ENCODE peak calls at places on chromosome 20, in four cellular contexts. A, W, V and X are unnamed samples.

GRCh38 chr20:63658749-63659187 is 656 bp downstream of the RTEL1 start:
- DNase-seq in A (no peak), W (no peak), V (no peak), X (no peak)

GRCh38 chr20:7712661-7713060 is 227.6 kb downstream of the HAO1 start:
- DNase-seq in V (no peak), W (no peak), A (no peak), X (no peak)

GRCh38 chr20:61397790-61398189 is 145.7 kb downstream of the CDH4 start:
- DNase-seq in V (no peak), W (no peak), A (no peak), X (no peak)

GRCh38 chr20:17630806-17631195 is 51.2 kb downstream of the RRBP1 start:
- DNase-seq in V (no peak), A (no peak), W (no peak), X (no peak)

GRCh38 chr20:41889125-41889870 is 271.1 kb upstream of the CHD6 start:
- DNase-seq in V (no peak), A (no peak), W (peak), X (peak)

GRCh38 chr20:4617484-4617883 is 104.2 kb upstream of the PRND start:
- DNase-seq in W (no peak), A (no peak), V (no peak), X (no peak)

GRCh38 chr20:1369970-1370369 is 22.9 kb downstream of the FKBP1A start:
- DNase-seq in V (no peak), W (no peak), A (no peak), X (no peak)

GRCh38 chr20:45518282-45518681 is 2.9 kb upstream of the SPINT3 start:
- DNase-seq in A (no peak), W (no peak), V (no peak), X (no peak)

GRCh38 chr20:33583154-33583553 is 79.0 kb upstream of the C20orf144 start:
- DNase-seq in A (no peak), V (no peak), W (no peak), X (no peak)

GRCh38 chr20:25022680-25023079 is 30.1 kb upstream of the APMAP start:
- DNase-seq in W (no peak), V (no peak), A (no peak), X (no peak)

GRCh38 chr20:14716251-14716650 is 378.8 kb upstream of the FLRT3 start:
- DNase-seq in W (peak), A (no peak), V (no peak), X (no peak)

GRCh38 chr20:49674383-49675352 is 39.0 kb downstream of the B4GALT5 start:
- DNase-seq in A (peak), W (no peak), V (no peak), X (no peak)

GRCh38 chr20:1474817-1475603 is 8.4 kb upstream of the NSFL1C start:
- DNase-seq in W (peak), A (no peak), V (no peak), X (no peak)

GRCh38 chr20:35539756-35540212 is 2.1 kb upstream of the ERGIC3 start:
- DNase-seq in W (peak), A (no peak), V (peak), X (peak)

GRCh38 chr20:3406481-3407425 is 716 bp downstream of the DNAAF9 start:
- DNase-seq in A (peak), W (peak), V (no peak), X (peak)

GRCh38 chr20:33689493-33689892 is 3.3 kb upstream of the E2F1 start:
- DNase-seq in W (no peak), A (no peak), V (no peak), X (no peak)

GRCh38 chr20:57033994-57034393 is 232.4 kb downstream of the BMP7 start:
- DNase-seq in W (no peak), V (no peak), A (no peak), X (no peak)

GRCh38 chr20:60964911-60965310 is 287.1 kb upstream of the CDH4 start:
- DNase-seq in A (no peak), V (no peak), W (no peak), X (no peak)

GRCh38 chr20:44540834-44541233 is 19.0 kb upstream of the SERINC3 start:
- DNase-seq in A (no peak), W (no peak), V (no peak), X (no peak)

GRCh38 chr20:32332614-32333013 is 25.5 kb upstream of the ASXL1 start:
- DNase-seq in W (no peak), A (no peak), V (no peak), X (no peak)

GRCh38 chr20:25336561-25337422 is 53.8 kb downstream of the ABHD12 start:
- DNase-seq in W (peak), V (no peak), A (peak), X (no peak)

GRCh38 chr20:1491891-1492642 is 847 bp upstream of the SIRPB2 start:
- DNase-seq in V (no peak), W (no peak), A (no peak), X (no peak)

GRCh38 chr20:21099653-21100589 is 6.2 kb downstream of the LINC00237 start:
- DNase-seq in V (peak), W (peak), A (no peak), X (peak)

GRCh38 chr20:1122388-1123315 is 4.2 kb downstream of the PSMF1 start:
- DNase-seq in V (no peak), A (no peak), W (no peak), X (no peak)